ENCODE peak calls at places on chromosome 12, in nine cellular contexts. U, L, E, D, G, R, Y, J and S are unnamed samples. For H3K9me3, the result is how much of the 10 kb centered on the place peaks cover.

GRCh38 chr12:120688527-120689071 is 1.6 kb downstream of the MLEC start:
- DNase-seq in L (no peak), G (no peak), E (peak), D (peak), Y (no peak), J (no peak), R (no peak), U (peak), S (no peak)

GRCh38 chr12:7374423-7375144 is 69.4 kb downstream of the CD163L1 start:
- DNase-seq in E (peak), L (peak), U (peak), J (peak), D (no peak), R (peak), Y (peak), G (no peak), S (no peak)

GRCh38 chr12:125183187-125184067 is 118.2 kb downstream of the AACS start:
- DNase-seq in L (peak), U (peak), D (peak), J (peak), R (peak), G (peak), Y (peak), E (peak), S (peak)

GRCh38 chr12:97701901-97702300 is 239.3 kb downstream of the RMST start:
- DNase-seq in E (no peak), U (no peak), D (no peak), Y (no peak), J (no peak), R (no peak), L (no peak), G (no peak), S (no peak)

GRCh38 chr12:5912437-5913334 is 32.4 kb downstream of the ANO2 start:
- DNase-seq in L (no peak), J (no peak), G (no peak), Y (no peak), U (no peak), D (no peak), E (no peak), R (no peak), S (no peak)

GRCh38 chr12:571795-572531 is 91.3 kb downstream of the NINJ2 start:
- DNase-seq in L (no peak), G (no peak), R (peak), Y (peak), E (no peak), J (peak), U (no peak), D (no peak), S (no peak)

GRCh38 chr12:14239935-14240872 is 125.3 kb upstream of the ATF7IP start:
- DNase-seq in G (no peak), Y (no peak), R (no peak), D (peak), E (peak), L (peak), U (no peak), J (no peak), S (no peak)

GRCh38 chr12:53748072-53748840 is 3.5 kb downstream of the CISTR start:
- DNase-seq in R (no peak), L (no peak), Y (no peak), U (no peak), G (no peak), E (no peak), D (no peak), J (no peak), S (no peak)

GRCh38 chr12:6426882-6427671 is 17.7 kb upstream of the CD27 start:
- DNase-seq in R (peak), E (peak), Y (no peak), J (no peak), G (no peak), L (peak), D (no peak), U (no peak), S (no peak)

GRCh38 chr12:26226629-26227375 is 31.4 kb downstream of the SSPN start:
- DNase-seq in G (peak), Y (peak), E (peak), L (no peak), R (peak), D (peak), U (peak), J (no peak), S (no peak)

GRCh38 chr12:105982022-105982421 is 156.7 kb downstream of the NUAK1 start:
- DNase-seq in Y (no peak), J (no peak), E (no peak), G (no peak), D (no peak), L (no peak), U (no peak), R (no peak), S (no peak)

GRCh38 chr12:72271741-72272661 is at the start of gene TRHDE:
- DNase-seq in L (no peak), U (peak), E (no peak), G (peak), D (peak), Y (peak), R (peak), J (no peak), S (no peak)

GRCh38 chr12:113030875-113031525 is 25.5 kb upstream of the DTX1 start:
- DNase-seq in L (peak), Y (no peak), J (peak), D (peak), R (no peak), U (peak), G (no peak), E (peak), S (no peak)

GRCh38 chr12:24839268-24839791 is 109.6 kb downstream of the BCAT1 start:
- DNase-seq in D (peak), L (no peak), E (no peak), R (no peak), J (no peak), U (peak), G (no peak), Y (no peak), S (no peak)

GRCh38 chr12:79451988-79452387 is 238.8 kb downstream of the PAWR start:
- DNase-seq in R (no peak), Y (peak), J (no peak), U (peak), L (no peak), D (peak), G (peak), E (peak), S (peak)

DNA sequence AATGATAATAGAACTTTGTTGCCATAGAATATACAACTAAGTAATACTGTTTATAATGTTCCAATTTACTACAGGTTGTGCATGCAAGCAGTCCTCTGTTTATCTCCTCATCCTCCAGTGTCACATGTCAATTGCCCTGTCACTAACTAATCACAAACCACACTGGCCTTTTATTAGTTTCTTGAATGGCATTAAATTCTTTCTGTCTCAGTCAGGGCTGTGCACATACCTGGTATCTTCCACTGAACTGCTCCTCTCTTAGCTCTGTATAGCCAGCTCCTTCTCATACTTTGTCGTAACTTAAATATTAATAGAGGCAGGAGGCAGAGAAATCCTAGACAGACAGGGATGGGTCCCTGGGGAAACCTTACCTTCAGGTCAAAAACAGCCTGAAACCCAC is 24.0 kb downstream of the GABARAPL1 start:
- DNase-seq in R (no peak), L (no peak), E (no peak), G (no peak), Y (no peak), D (no peak), U (no peak), J (no peak), S (no peak)
- H3K9me3 ChIP-seq in R (under half), L (under half), E (under half), G (under half), Y (under half), D (under half), U (under half), J (under half), S (under half)

DNA sequence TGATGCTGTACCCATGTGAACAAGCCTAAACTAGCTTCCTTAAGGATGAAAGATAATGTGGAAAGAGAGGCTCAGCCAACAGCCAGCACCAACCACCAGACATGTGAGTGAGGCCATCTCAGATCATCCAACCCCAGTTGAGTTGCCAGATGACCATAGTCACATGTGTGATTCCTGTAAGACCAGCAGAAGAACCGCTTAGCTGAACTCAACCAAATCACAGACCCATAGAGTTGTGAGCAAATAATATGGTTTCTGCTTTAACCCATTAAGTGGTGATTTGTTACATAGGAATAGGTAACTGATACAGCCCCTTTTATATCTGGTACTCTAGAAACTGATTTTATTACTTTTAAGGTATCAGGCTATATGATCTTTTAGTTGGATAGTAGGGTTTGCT is 17.6 kb upstream of the ELK3 start:
- DNase-seq in Y (no peak), D (no peak), L (no peak), R (no peak), J (no peak), E (no peak), U (no peak), G (no peak), S (no peak)
- H3K9me3 ChIP-seq in Y (under half), D (under half), L (under half), R (under half), J (under half), E (under half), U (under half), G (under half), S (under half)

DNA sequence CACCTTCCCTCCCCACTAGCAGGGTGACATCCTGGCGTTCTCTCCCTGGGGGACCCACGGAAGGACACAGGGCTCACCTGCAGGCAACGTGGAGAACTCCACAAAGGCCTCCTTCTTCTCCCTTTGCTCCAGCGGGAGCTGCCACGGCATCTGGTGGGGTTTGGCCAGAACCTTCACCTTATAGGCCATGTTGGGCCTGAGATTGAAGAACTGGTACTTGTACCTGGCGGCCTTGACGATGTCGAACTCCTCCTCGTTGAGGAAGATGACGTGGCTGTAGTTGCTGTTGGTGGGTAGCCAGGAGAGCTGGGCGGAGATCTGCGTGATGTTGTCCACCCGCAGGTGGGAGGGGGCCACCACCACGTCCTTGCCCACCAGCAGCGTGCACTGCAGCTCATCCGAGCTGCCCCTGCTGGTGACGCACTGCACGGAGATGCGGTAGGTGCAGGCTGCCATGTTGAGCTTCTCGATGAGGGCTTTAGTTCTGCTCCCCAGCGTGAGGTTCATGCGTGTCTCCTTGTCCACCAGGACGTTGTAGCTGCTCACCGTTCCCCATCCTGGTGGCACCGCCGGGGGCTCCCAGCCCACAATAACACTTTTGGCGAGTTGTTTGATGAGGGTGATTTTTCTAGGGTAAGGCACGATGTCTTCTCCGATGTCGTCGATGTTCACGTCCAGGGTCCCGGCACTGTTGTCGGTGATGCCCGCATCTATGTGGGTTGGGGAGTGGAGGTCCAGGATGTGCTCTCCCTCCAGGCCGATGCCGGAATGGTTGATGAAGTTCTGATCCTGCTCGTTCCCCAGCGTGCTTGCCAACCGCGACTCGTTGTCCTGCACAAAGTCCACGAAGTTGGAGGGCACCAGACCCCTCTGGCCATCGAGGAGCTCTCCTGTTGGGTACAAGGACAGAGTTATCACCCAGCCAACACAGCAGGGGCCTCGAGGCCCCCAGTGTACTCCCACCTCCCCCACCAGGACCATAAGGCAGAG is 104.4 kb downstream of the PIWIL1 start:
- DNase-seq in E (no peak), D (no peak), R (peak), G (no peak), U (no peak), J (no peak), L (no peak), Y (no peak), S (no peak)
- H3K9me3 ChIP-seq in E (under half), D (under half), R (under half), G (under half), U (under half), J (under half), L (under half), Y (under half), S (half or more)

DNA sequence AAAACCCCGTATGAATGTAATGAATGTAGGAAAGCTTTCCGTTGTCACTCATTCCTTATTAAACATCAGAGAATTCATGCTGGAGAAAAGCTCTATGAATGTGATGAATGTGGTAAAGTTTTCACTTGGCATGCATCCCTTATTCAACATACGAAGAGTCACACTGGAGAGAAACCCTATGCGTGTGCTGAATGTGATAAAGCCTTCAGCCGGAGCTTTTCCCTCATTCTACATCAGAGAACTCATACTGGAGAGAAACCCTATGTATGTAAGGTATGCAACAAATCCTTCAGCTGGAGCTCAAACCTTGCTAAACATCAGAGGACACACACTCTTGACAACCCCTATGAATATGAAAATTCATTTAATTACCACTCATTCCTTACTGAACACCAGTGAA is 23.8 kb downstream of the ZNF891 start:
- DNase-seq in Y (no peak), L (no peak), D (no peak), G (no peak), E (no peak), R (no peak), U (peak), J (no peak), S (no peak)
- H3K9me3 ChIP-seq in Y (half or more), L (half or more), D (half or more), G (half or more), E (half or more), R (under half), U (under half), J (half or more), S (under half)

GRCh38 chr12:57993834-57994233 is 52.5 kb downstream of the ATP23 start:
- DNase-seq in Y (no peak), R (no peak), G (no peak), D (no peak), J (no peak), L (no peak), E (no peak), U (no peak), S (no peak)

GRCh38 chr12:57993030-57993429 is 51.7 kb downstream of the ATP23 start:
- DNase-seq in Y (no peak), R (no peak), D (no peak), E (no peak), L (peak), U (no peak), J (peak), G (no peak), S (no peak)

GRCh38 chr12:58000499-58000898 is 59.1 kb downstream of the ATP23 start:
- DNase-seq in L (no peak), J (no peak), E (no peak), Y (no peak), R (no peak), U (no peak), D (no peak), G (no peak), S (no peak)

GRCh38 chr12:57996520-57996919 is 55.2 kb downstream of the ATP23 start:
- DNase-seq in U (no peak), D (no peak), L (no peak), G (no peak), E (no peak), J (no peak), R (no peak), Y (no peak), S (no peak)

GRCh38 chr12:57998251-57998650 is 56.9 kb downstream of the ATP23 start:
- DNase-seq in E (no peak), G (no peak), D (no peak), J (no peak), Y (no peak), L (no peak), R (no peak), U (no peak), S (no peak)
- H3K9me3 ChIP-seq in E (half or more), G (under half), D (under half), J (under half), Y (under half), L (under half), R (under half), U (under half), S (under half)

GRCh38 chr12:3456809-3457208 is 34.2 kb upstream of the PRMT8 start:
- DNase-seq in U (no peak), D (no peak), R (no peak), G (no peak), E (no peak), Y (no peak), L (peak), J (no peak), S (no peak)
- H3K9me3 ChIP-seq in U (under half), D (under half), R (under half), G (under half), E (under half), Y (under half), L (under half), J (under half), S (under half)

DNA sequence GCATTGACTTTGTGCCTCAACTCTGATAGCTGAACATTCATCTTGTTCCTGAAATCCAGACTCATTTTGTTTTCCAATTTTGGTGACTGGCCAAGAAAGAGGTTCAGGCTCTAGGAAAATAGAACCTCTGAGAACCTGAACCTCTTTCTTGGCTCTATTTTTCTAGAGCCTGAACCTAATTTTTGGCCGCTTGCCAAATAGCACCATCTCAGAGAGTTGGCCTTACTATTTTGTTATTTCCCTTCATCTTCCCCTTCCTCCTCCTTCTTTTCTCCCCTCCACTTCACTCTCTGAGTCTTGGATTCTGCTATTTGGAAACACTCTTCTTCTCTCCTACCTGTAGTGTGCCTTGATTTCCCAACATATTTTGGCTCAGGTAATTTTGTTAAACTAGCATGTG is 114.4 kb upstream of the CNTN1 start:
- DNase-seq in R (no peak), L (no peak), Y (no peak), G (no peak), D (no peak), U (no peak), J (no peak), E (no peak), S (no peak)
- H3K9me3 ChIP-seq in R (under half), L (under half), Y (under half), G (under half), D (under half), U (under half), J (under half), E (under half), S (under half)

DNA sequence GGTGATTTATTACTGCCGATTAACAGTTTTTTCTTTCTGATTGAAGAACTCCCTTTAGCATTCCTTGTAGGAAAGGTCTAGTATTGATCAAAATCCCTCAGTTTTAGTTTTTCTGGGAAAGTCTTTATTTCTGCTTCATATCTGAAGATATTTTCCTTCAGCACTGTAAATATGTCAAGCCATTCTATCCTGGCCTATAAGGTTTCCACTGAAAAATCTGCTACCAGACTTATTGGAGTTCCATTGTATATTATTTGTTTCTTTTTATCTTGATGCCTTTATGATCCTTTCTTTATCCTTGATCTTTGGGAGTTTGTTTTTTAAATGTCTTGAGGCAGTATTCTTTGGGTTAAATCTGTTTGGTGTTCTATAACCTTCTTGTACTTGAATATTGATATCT is 55.0 kb upstream of the TMTC1 start:
- DNase-seq in J (no peak), E (no peak), U (no peak), Y (no peak), G (no peak), D (no peak), L (no peak), R (no peak), S (no peak)
- H3K9me3 ChIP-seq in J (under half), E (under half), U (under half), Y (under half), G (under half), D (under half), L (under half), R (under half), S (under half)